ENCODE peak calls at places on chromosomes 3 and 15, in four cellular contexts. L is cardiac muscle cell; V is effector memory CD4-positive, alpha-beta T cell; R is esophagus squamous epithelium. Z is an unnamed sample. For H3K4me1, the result is how much of the 10 kb centered on the place peaks cover.

GRCh38 chr3:31004025-31004678 is 109.7 kb upstream of the GADL1 start:
- DNase-seq in L (peak), V (no peak), R (no peak), Z (no peak)

GRCh38 chr15:50828610-50829206 is 63.2 kb upstream of the SPPL2A start:
- DNase-seq in L (peak), V (no peak), R (no peak), Z (no peak)

GRCh38 chr3:149621218-149622005 is 36.4 kb downstream of the WWTR1 start:
- DNase-seq in L (peak), V (no peak), R (no peak), Z (no peak)

GRCh38 chr3:109275702-109276293 is 40.5 kb downstream of the DPPA2 start:
- DNase-seq in L (peak), V (no peak), R (no peak), Z (no peak)

GRCh38 chr15:78702609-78703332 is 61.8 kb upstream of the CHRNB4 start:
- DNase-seq in L (no peak), V (no peak), R (no peak), Z (no peak)

GRCh38 chr15:90585863-90586262 is 56.1 kb downstream of the CRTC3 start:
- DNase-seq in L (peak), V (no peak), R (no peak), Z (no peak)

GRCh38 chr15:62059818-62060115 is 480 bp downstream of the VPS13C start:
- DNase-seq in L (peak), V (peak), R (no peak), Z (peak)

GRCh38 chr15:45174577-45174976 is 13.2 kb downstream of the SHF start:
- DNase-seq in L (no peak), V (no peak), R (no peak), Z (no peak)

GRCh38 chr3:122092460-122093165 is 37.5 kb downstream of the CD86 start:
- DNase-seq in L (peak), V (no peak), R (no peak), Z (peak)

GRCh38 chr3:136994772-136995516 is 37.2 kb downstream of the IL20RB start:
- DNase-seq in L (peak), V (no peak), R (peak), Z (no peak)

GRCh38 chr3:50559702-50560101 is 7.8 kb downstream of the C3orf18 start:
- DNase-seq in L (no peak), V (no peak), R (no peak), Z (no peak)

GRCh38 chr3:183537295-183537730 is 18.2 kb downstream of the KLHL6 start:
- DNase-seq in L (peak), V (no peak), R (no peak), Z (no peak)
- H3K27ac ChIP-seq in L (no peak), V (no peak), R (peak), Z (no peak)

GRCh38 chr3:66498718-66499611 is 1.9 kb downstream of the LRIG1 start:
- DNase-seq in L (no peak), V (no peak), R (no peak), Z (no peak)

GRCh38 chr3:66500575-66501482 is at the start of gene LRIG1:
- DNase-seq in L (peak), V (peak), R (peak), Z (peak)

GRCh38 chr3:66501483-66502266 is 853 bp upstream of the LRIG1 start:
- DNase-seq in L (no peak), V (no peak), R (no peak), Z (no peak)

GRCh38 chr3:66497982-66498671 is 2.7 kb downstream of the LRIG1 start:
- DNase-seq in L (no peak), V (no peak), R (no peak), Z (no peak)

GRCh38 chr3:66499881-66500574 is 794 bp downstream of the LRIG1 start:
- DNase-seq in L (peak), V (no peak), R (peak), Z (peak)
- H3K4me1 ChIP-seq in L (half or more), V (half or more), R (under half), Z (half or more)

DNA sequence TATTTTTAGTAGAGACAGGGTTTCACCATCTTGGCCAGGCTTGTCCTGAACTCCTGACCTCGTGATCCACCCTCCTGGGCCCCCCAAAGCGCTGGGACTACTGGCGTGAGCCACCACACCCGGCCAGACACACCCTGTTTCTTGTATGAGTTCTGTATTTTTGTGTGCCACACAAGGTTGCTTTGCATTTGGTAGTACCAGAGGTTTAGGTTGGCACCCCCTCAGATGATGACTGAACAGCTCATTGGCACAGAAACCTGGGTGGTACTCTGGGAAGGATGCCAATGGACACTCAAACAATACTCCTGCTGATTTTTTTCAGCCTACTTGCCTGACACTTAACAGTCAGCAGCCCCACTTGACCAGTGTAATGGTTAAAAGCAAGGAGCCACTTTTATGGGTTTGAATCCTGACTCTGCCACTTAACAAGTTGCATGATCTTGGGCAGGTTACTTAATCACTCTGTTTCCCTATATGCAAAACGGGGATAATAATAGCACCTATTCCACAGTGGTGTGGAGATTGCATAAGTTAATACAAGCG is 39.2 kb upstream of the BCL2A1 start:
- DNase-seq in L (peak), V (no peak), R (no peak), Z (no peak)
- H3K27ac ChIP-seq in L (no peak), V (no peak), R (no peak), Z (no peak)

DNA sequence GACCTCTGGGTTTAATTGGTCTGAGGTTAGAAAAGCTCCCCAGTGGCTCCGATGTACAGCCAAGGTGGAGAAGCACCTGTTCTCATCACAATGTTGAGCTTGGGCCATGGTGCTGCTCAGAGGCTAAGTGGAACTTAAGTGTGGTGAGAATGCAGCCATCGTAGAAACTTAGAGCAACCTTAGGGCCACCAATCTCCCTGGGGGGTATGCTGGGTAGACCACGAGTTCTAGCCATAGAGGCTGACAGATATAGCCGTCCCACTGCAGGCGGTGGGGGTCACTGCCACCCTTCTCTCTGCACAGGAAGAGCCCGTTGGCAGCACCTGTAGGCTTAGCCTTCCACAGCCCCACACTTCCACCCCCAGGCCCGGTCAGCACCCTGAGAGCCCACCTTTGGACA is 38.0 kb downstream of the MGLL start:
- DNase-seq in L (no peak), V (no peak), R (no peak), Z (no peak)
- H3K4me1 ChIP-seq in L (under half), V (under half), R (under half), Z (under half)

DNA sequence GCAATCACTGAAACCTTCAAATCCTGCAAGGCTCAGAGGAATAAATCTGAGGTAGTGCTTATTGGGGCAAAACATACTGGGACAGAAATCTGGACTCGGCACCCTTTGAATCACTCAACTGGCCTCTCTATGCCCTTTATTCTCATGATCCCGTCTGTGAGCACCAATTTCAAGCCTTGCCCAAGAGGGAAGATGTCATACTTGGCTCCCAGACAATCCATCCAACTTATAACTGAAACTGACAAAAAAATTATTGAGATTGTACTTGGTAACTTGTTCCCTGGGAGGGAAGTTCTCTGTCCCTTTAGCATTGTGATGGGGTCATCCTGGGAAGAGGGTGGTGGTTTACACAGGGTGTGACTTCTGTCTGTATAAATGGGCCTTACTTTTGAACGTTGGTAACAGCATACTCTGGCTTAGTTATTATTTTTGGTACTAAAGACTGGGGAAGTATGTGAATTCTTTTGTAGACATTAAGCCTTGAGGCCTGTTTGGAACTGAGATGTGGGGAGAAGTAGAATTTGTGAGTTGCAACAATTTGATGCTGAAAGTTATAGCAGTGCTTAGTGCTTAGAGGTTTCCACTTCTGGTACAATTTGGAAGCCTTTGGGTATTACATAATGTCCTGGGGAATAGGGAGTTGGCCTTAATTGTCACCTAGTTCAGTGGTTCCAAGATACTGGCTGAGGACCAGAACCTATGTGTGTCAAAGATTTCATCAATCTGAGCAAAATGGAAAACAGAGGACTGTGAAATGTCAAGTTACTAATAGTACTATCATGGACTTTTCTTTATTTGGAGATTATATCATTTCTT is 15.7 kb downstream of the TLNRD1 start:
- DNase-seq in L (no peak), V (no peak), R (no peak), Z (no peak)
- H3K27ac ChIP-seq in L (no peak), V (no peak), R (peak), Z (no peak)

GRCh38 chr3:58351920-58352319 is 19.2 kb downstream of the PXK start:
- DNase-seq in L (no peak), V (no peak), R (no peak), Z (no peak)
- H3K4me1 ChIP-seq in L (under half), V (under half), R (under half), Z (under half)

DNA sequence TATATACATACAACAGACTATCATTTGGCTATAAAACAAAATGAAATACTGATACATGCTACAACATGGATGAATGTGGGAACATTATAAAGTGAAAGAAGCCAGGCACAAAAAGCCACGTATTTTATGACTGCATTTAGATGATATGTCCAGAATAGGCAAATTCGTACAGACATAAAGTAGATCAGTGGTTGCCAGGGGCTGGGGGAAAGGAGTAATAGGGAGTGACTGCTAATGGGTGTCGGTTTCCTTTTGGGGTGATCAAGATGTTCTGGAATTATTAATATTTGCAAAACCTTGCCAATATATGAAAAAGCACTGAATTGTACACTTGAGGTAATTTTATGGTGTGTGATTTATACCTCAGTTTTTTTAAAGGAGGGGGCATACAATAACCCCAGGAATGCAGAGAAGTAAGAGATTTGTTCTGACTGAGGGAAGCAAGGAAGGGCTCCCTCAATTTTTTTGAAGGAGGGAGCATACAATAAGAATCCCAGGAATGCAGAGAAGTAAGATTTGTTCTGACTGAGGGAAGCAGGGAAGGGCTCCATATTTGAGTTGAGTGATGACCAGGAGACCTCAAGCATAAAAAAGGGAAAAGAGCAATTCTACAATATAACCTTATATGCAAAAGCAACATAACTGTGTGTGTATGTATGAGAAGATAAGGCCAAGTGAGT is 6.2 kb downstream of the PSMD6 start:
- DNase-seq in L (no peak), V (no peak), R (no peak), Z (no peak)
- H3K27ac ChIP-seq in L (no peak), V (no peak), R (no peak), Z (no peak)